ENCODE peak calls at places on chromosome 4, in four cellular contexts. I is HepG2, R is IMR-90, L is K562. A is an unnamed sample.

GRCh38 chr4:141654098-141654497 is 17.7 kb downstream of the IL15 start:
- DNase-seq in I (no peak), R (peak), L (no peak), A (no peak)

GRCh38 chr4:80216100-80216761 is 18.9 kb downstream of the PRDM8 start:
- DNase-seq in I (no peak), R (no peak), L (no peak), A (no peak)

GRCh38 chr4:108861339-108861738 is 98.5 kb upstream of the ETNPPL start:
- DNase-seq in I (no peak), R (peak), L (peak), A (no peak)

GRCh38 chr4:113057891-113058290 is 8.4 kb downstream of the ANK2 start:
- DNase-seq in I (no peak), R (no peak), L (no peak), A (no peak)

GRCh38 chr4:7620814-7621176 is 186.1 kb upstream of the PSAPL1 start:
- DNase-seq in I (no peak), R (no peak), L (no peak), A (no peak)

GRCh38 chr4:81405900-81406401 is 65.8 kb downstream of the RASGEF1B start:
- DNase-seq in I (peak), R (peak), L (peak), A (peak)

GRCh38 chr4:184475096-184475461 is 729 bp upstream of the IRF2 start:
- DNase-seq in I (no peak), R (peak), L (peak), A (peak)

GRCh38 chr4:53705151-53705764 is 114.0 kb upstream of the LNX1 start:
- DNase-seq in I (no peak), R (no peak), L (no peak), A (no peak)

GRCh38 chr4:4995103-4995761 is 24.0 kb downstream of the CYTL1 start:
- DNase-seq in I (peak), R (peak), L (peak), A (peak)

GRCh38 chr4:101953949-101954348 is 163.4 kb downstream of the BANK1 start:
- DNase-seq in I (peak), R (peak), L (no peak), A (no peak)

GRCh38 chr4:52234539-52235174 is 183.6 kb downstream of the SPATA18 start:
- DNase-seq in I (peak), R (peak), L (peak), A (peak)

GRCh38 chr4:153465583-153465921 is 608 bp upstream of the TMEM131L start:
- DNase-seq in I (peak), R (peak), L (peak), A (peak)

GRCh38 chr4:119016636-119017035 is 119.0 kb upstream of the MYOZ2 start:
- DNase-seq in I (no peak), R (peak), L (no peak), A (no peak)

GRCh38 chr4:175385797-175386196 is 426.3 kb downstream of the GPM6A start:
- DNase-seq in I (no peak), R (peak), L (no peak), A (no peak)

GRCh38 chr4:140048419-140049022 is 105.5 kb downstream of the MAML3 start:
- DNase-seq in I (no peak), R (no peak), L (no peak), A (no peak)

GRCh38 chr4:83217721-83218522 is 66.7 kb downstream of the COQ2 start:
- DNase-seq in I (no peak), R (no peak), L (no peak), A (no peak)

GRCh38 chr4:121479801-121480200 is 99.0 kb upstream of the QRFPR start:
- DNase-seq in I (no peak), R (no peak), L (no peak), A (no peak)

GRCh38 chr4:24965627-24966026 is 52.8 kb upstream of the CCDC149 start:
- DNase-seq in I (no peak), R (no peak), L (peak), A (peak)

GRCh38 chr4:6250235-6250983 is 19.2 kb upstream of the WFS1 start:
- DNase-seq in I (peak), R (peak), L (peak), A (peak)

GRCh38 chr4:182738283-182739047 is 178.7 kb downstream of the DCTD start:
- DNase-seq in I (no peak), R (peak), L (no peak), A (no peak)

GRCh38 chr4:20445933-20446723 is 194.4 kb downstream of the SLIT2 start:
- DNase-seq in I (no peak), R (peak), L (no peak), A (no peak)

GRCh38 chr4:10180927-10181744 is 64.5 kb upstream of the WDR1 start:
- DNase-seq in I (no peak), R (peak), L (peak), A (no peak)

GRCh38 chr4:6658204-6658585 is 17.7 kb downstream of the MRFAP1 start:
- DNase-seq in I (no peak), R (no peak), L (no peak), A (no peak)

GRCh38 chr4:108774809-108775530 is 12.1 kb upstream of the ETNPPL start:
- DNase-seq in I (no peak), R (no peak), L (no peak), A (no peak)

GRCh38 chr4:77600521-77601451 is 4.8 kb upstream of the CXCL13 start:
- DNase-seq in I (peak), R (peak), L (peak), A (peak)
- TF ChIP-seq BHLHE40 in I (no peak), R (no peak), L (no peak), A (no peak)

DNA sequence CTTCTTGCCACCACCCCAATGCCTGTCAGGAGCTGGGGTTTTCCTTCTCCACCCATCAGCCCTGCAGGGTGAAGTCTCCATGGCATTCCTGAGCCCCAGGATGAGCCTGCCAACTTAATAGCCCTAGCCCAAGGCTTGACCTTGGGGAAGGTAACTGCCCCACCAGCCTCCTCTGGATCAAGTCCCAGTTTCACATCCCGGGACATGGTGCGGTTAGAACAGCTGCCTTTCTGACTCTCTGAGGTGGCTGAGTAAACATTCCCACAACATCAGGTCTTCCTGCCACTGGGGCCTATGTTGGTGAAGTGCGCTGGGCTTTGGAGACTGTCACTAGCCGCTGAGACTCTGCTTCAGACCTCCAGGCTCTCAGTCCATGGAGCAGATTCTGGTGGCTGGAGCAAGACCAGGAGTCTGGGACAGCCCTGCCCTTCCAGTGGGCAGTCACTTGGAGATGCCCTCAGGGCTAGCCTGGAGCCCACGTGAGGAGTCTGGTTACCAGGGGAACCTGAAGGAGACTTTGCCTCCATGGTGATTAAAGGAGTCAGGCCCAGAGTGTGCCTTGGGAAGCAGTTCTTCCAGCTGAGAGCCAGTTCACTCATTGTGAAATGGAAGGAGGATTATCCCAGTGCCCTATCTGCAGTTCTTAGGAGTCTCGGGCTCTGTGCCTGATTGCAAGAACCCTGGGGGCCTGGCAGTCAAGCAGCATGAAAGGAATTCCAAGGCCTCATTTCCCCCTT is 56.8 kb downstream of the SMIM20 start:
- DNase-seq in I (peak), R (no peak), L (no peak), A (no peak)
- TF ChIP-seq MAZ in I (no peak), R (no peak), L (no peak), A (no peak)

GRCh38 chr4:48949086-48949485 is 37.0 kb upstream of the CWH43 start:
- DNase-seq in I (no peak), R (no peak), L (no peak), A (no peak)

GRCh38 chr4:48954314-48954713 is 31.8 kb upstream of the CWH43 start:
- DNase-seq in I (no peak), R (peak), L (no peak), A (no peak)

GRCh38 chr4:48945981-48946380 is 39.4 kb upstream of the OCIAD2 start:
- DNase-seq in I (no peak), R (no peak), L (no peak), A (no peak)

GRCh38 chr4:48947731-48948130 is 38.3 kb upstream of the CWH43 start:
- DNase-seq in I (no peak), R (no peak), L (peak), A (no peak)

DNA sequence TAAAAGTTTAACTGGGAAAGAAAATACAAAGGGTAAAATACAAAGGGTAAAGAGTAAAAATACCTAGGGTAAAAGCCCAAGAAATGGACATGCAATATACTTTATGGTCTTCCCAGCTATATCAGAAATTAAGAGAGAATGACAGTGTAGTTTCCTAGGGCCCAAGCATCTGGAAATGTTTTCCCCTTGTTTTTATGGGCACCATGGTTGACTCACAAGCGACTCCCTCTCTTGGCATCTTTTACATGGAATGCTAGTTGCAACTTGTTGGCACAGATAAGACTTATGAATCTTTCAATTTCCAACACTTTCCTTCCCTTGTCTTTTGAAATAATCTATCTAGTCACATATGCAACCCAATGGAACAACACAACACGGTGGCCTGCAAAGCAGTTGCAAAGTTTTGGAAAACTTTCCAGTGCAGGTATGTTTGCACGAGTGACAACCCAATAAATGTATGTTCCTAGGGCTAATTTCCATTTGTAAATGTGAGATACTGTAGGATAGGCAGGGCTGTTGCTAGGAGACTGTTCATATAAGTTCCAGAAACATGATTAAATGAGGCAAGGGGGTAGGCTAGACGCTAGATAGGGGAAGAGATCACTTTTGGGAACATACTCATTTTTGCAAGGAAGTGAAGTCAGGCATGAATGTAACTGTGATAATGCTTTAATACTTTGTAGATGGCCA is 36.4 kb upstream of the CWH43 start:
- DNase-seq in I (no peak), R (no peak), L (no peak), A (no peak)
- TF ChIP-seq BHLHE40 in I (no peak), R (no peak), L (no peak), A (no peak)

GRCh38 chr4:133150643-133151300 is 1.7 kb downstream of the PCDH10 start:
- DNase-seq in I (no peak), R (no peak), L (no peak), A (peak)
- TF ChIP-seq MAZ in I (no peak), R (no peak), L (no peak), A (no peak)

GRCh38 chr4:88606832-88607231 is 14.6 kb downstream of the HERC3 start:
- DNase-seq in I (no peak), R (no peak), L (no peak), A (no peak)
- TF ChIP-seq BHLHE40 in I (no peak), R (no peak), L (no peak), A (no peak)

GRCh38 chr4:11497212-11497806 is 68.6 kb upstream of the HS3ST1 start:
- DNase-seq in I (no peak), R (no peak), L (no peak), A (no peak)

GRCh38 chr4:11495291-11495690 is 66.6 kb upstream of the HS3ST1 start:
- DNase-seq in I (no peak), R (peak), L (no peak), A (no peak)

GRCh38 chr4:11495818-11496217 is 67.1 kb upstream of the HS3ST1 start:
- DNase-seq in I (no peak), R (no peak), L (no peak), A (no peak)

GRCh38 chr4:11496313-11496956 is 67.7 kb upstream of the HS3ST1 start:
- DNase-seq in I (no peak), R (peak), L (no peak), A (no peak)

DNA sequence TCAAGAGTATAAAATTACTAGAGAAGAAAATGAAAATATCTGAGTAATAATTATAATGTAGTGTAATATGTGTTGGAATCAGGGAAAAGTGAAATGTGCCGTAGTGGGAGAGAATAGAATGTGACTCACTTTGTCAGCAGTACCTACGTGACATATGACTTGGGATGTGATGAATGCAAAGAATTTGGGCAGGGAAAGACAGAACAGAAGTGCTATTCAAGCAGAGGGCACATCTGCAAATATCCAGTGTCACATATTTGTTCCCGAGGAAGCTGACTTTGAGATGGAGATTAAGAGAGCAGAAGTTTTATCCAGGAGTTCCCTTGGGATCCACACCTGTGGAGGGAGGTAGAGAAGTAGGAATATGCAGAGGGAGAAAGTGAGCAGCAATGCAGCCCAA is 69.3 kb upstream of the HS3ST1 start:
- DNase-seq in I (no peak), R (no peak), L (no peak), A (no peak)
- TF ChIP-seq MAZ in I (no peak), R (no peak), L (no peak), A (no peak)

DNA sequence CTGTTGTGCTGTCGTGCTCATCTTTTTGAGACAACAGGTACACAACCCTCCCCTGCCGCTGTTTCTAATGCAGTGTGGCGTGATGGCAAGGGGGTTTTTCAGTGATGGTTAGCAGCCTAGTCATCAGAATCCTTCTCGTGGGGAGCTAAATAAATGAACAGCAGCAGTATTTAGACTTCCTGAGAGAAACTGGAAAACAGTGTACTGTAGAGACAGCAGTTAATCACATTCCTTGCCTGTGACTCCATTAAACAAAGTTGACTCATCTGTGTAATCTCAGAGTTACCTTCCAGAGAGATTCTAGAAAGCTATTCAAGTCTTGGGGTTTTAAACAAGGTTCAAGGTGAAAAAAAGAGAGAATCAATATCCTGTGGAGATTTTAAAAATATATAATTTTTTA is 1753.2 kb upstream of the PCDH7 start:
- DNase-seq in I (no peak), R (peak), L (no peak), A (no peak)
- TF ChIP-seq BHLHE40 in I (no peak), R (no peak), L (no peak), A (no peak)

DNA sequence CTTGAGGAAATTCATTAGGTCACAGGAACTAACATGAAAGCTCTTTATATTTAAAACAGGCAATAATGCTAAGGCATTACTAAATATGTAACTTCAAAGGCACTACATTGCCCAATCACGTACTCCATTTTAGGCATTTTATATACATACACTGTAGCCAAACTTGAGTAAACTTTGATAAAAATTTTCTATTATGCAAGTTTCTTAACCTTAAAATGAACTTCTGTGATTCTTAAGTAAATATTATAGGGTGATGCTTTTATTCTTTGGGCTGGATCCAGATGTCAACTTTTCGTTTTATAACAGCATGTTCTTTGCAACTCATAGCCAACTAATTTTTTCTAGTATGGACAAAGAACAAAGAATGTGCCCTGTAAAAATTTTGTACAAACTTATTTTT is 28.3 kb upstream of the MAP9 start:
- DNase-seq in I (no peak), R (peak), L (no peak), A (no peak)
- TF ChIP-seq MAZ in I (no peak), R (no peak), L (no peak), A (no peak)